ENCODE peak calls at places on chromosomes 5 and 9, in four cellular contexts. X is ascending aorta, U is DMS153, Z is heart right ventricle. S is an unnamed sample.

GRCh38 chr9:20538956-20539355 is 83.3 kb downstream of the MLLT3 start:
- DNase-seq in X (no peak), U (no peak), Z (no peak), S (no peak)

GRCh38 chr5:95668728-95669127 is 14.1 kb downstream of the SPATA9 start:
- DNase-seq in X (no peak), U (no peak), Z (no peak), S (no peak)

GRCh38 chr5:64874753-64875152 is 106.0 kb downstream of the CWC27 start:
- DNase-seq in X (no peak), U (no peak), Z (no peak), S (no peak)

GRCh38 chr5:154723740-154724505 is 31.3 kb upstream of the LARP1 start:
- DNase-seq in X (no peak), U (no peak), Z (no peak), S (no peak)

GRCh38 chr5:155786108-155786507 is 540.9 kb upstream of the SGCD start:
- DNase-seq in X (no peak), U (no peak), Z (no peak), S (no peak)

GRCh38 chr5:27315541-27316282 is 277.3 kb upstream of the CDH9 start:
- DNase-seq in X (no peak), U (no peak), Z (no peak), S (peak)

GRCh38 chr5:176692835-176693476 is 45.7 kb downstream of the TSPAN17 start:
- DNase-seq in X (no peak), U (peak), Z (no peak), S (no peak)

GRCh38 chr5:134020188-134020587 is 15.4 kb upstream of the VDAC1 start:
- DNase-seq in X (no peak), U (no peak), Z (no peak), S (no peak)

GRCh38 chr5:167644619-167645018 is 646.8 kb upstream of the WWC1 start:
- DNase-seq in X (no peak), U (no peak), Z (no peak), S (peak)

GRCh38 chr9:113569472-113570060 is 106.0 kb downstream of the RGS3 start:
- DNase-seq in X (peak), U (no peak), Z (no peak), S (no peak)

GRCh38 chr9:111176511-111176910 is 138.2 kb upstream of the LPAR1 start:
- DNase-seq in X (no peak), U (no peak), Z (no peak), S (no peak)

S was measured in HT1080.